ENCODE peak calls at places on chromosome 1, in four cellular contexts. L, E, N and S are unnamed samples.

GRCh38 chr1:87642581-87643129 is 314.0 kb downstream of the LMO4 start:
- DNase-seq in L (no peak), E (no peak), N (no peak), S (peak; percentile 71)

GRCh38 chr1:117821782-117822447 is 107.5 kb downstream of the GDAP2 start:
- DNase-seq in L (no peak), E (no peak), N (no peak), S (peak; percentile 81)

GRCh38 chr1:34850382-34850781 is 9.2 kb downstream of the SMIM12 start:
- DNase-seq in E (no peak), N (no peak), L (no peak), S (no peak)

GRCh38 chr1:100941098-100941527 is 45.2 kb downstream of the SLC30A7 start:
- DNase-seq in E (no peak), N (no peak), L (no peak), S (no peak)

GRCh38 chr1:153547560-153548551 is 1.2 kb downstream of the S100A3 start:
- DNase-seq in E (no peak), L (no peak), N (no peak), S (no peak)

GRCh38 chr1:185325413-185325812 is 8.4 kb upstream of the IVNS1ABP start:
- DNase-seq in L (peak; percentile 36), N (no peak), E (no peak), S (no peak)

GRCh38 chr1:59290173-59290954 is 6.5 kb upstream of the FGGY start:
- DNase-seq in L (peak; percentile 59), E (peak; percentile 64), N (no peak), S (no peak)

GRCh38 chr1:228226956-228227791 is 19.3 kb downstream of the OBSCN start:
- DNase-seq in E (peak; percentile 65), L (no peak), N (no peak), S (no peak)

GRCh38 chr1:153614189-153614900 is 1.4 kb upstream of the S100A16 start:
- DNase-seq in N (no peak), E (peak; percentile 47), L (no peak), S (no peak)

GRCh38 chr1:245301162-245301580 is 146.4 kb downstream of the KIF26B start:
- DNase-seq in N (no peak), E (no peak), L (no peak), S (no peak)

GRCh38 chr1:192579319-192579738 is 3.8 kb downstream of the RGS1 start:
- DNase-seq in E (no peak), N (no peak), L (no peak), S (no peak)